ENCODE peak calls at places on chromosome X, in four cellular contexts. One of them, this sample, is unnamed.

GRCh38 chrX:48025561-48025960 is 18.8 kb downstream of the SPACA5 start:
- DNase-seq in CD8-positive, alpha-beta memory T cell: peak
- DNase-seq in GM23338: peak
- DNase-seq in kidney: no peak
- DNase-seq in this sample: peak

GRCh38 chrX:31921236-31921635 is 849.4 kb upstream of the FTHL17 start:
- DNase-seq in CD8-positive, alpha-beta memory T cell: no peak
- DNase-seq in kidney: no peak
- DNase-seq in GM23338: no peak
- DNase-seq in this sample: no peak

GRCh38 chrX:48854898-48855297 is 19.5 kb upstream of the PCSK1N start:
- DNase-seq in CD8-positive, alpha-beta memory T cell: no peak
- DNase-seq in GM23338: peak
- DNase-seq in kidney: no peak
- DNase-seq in this sample: no peak

GRCh38 chrX:95318882-95319281 is 1365.8 kb upstream of the DIAPH2 start:
- DNase-seq in CD8-positive, alpha-beta memory T cell: no peak
- DNase-seq in kidney: no peak
- DNase-seq in GM23338: peak
- DNase-seq in this sample: peak

GRCh38 chrX:74535211-74535621 is 79.2 kb downstream of the RLIM start:
- DNase-seq in CD8-positive, alpha-beta memory T cell: no peak
- DNase-seq in kidney: no peak
- DNase-seq in GM23338: peak
- DNase-seq in this sample: peak

GRCh38 chrX:67892391-67892790 is 348.6 kb downstream of the AR start:
- DNase-seq in GM23338: no peak
- DNase-seq in CD8-positive, alpha-beta memory T cell: no peak
- DNase-seq in kidney: no peak
- DNase-seq in this sample: no peak

GRCh38 chrX:153968255-153968654 is 3.4 kb downstream of the HCFC1 start:
- DNase-seq in CD8-positive, alpha-beta memory T cell: no peak
- DNase-seq in kidney: no peak
- DNase-seq in GM23338: no peak
- DNase-seq in this sample: no peak

GRCh38 chrX:136146614-136147319 is 566 bp upstream of the FHL1 start:
- DNase-seq in GM23338: peak
- DNase-seq in CD8-positive, alpha-beta memory T cell: peak
- DNase-seq in kidney: peak
- DNase-seq in this sample: peak

GRCh38 chrX:70046978-70047377 is 2.8 kb downstream of the AWAT2 start:
- DNase-seq in kidney: no peak
- DNase-seq in CD8-positive, alpha-beta memory T cell: no peak
- DNase-seq in GM23338: no peak
- DNase-seq in this sample: no peak

GRCh38 chrX:53089224-53089842 is 4.6 kb upstream of the KANTR start:
- DNase-seq in CD8-positive, alpha-beta memory T cell: peak
- DNase-seq in GM23338: peak
- DNase-seq in kidney: no peak
- DNase-seq in this sample: peak
- H3K4me3 ChIP-seq in CD8-positive, alpha-beta memory T cell: peak
- H3K4me3 ChIP-seq in GM23338: peak
- H3K4me3 ChIP-seq in kidney: peak
- H3K4me3 ChIP-seq in this sample: peak

GRCh38 chrX:8805974-8806373 is 4.8 kb upstream of the FAM9A start:
- DNase-seq in GM23338: no peak
- DNase-seq in kidney: no peak
- DNase-seq in CD8-positive, alpha-beta memory T cell: no peak
- DNase-seq in this sample: no peak

GRCh38 chrX:8801041-8801599 is at the start of gene FAM9A:
- DNase-seq in CD8-positive, alpha-beta memory T cell: no peak
- DNase-seq in GM23338: no peak
- DNase-seq in kidney: peak
- DNase-seq in this sample: peak

GRCh38 chrX:8808661-8809060 is 7.5 kb upstream of the FAM9A start:
- DNase-seq in GM23338: no peak
- DNase-seq in kidney: no peak
- DNase-seq in CD8-positive, alpha-beta memory T cell: no peak
- DNase-seq in this sample: no peak

DNA sequence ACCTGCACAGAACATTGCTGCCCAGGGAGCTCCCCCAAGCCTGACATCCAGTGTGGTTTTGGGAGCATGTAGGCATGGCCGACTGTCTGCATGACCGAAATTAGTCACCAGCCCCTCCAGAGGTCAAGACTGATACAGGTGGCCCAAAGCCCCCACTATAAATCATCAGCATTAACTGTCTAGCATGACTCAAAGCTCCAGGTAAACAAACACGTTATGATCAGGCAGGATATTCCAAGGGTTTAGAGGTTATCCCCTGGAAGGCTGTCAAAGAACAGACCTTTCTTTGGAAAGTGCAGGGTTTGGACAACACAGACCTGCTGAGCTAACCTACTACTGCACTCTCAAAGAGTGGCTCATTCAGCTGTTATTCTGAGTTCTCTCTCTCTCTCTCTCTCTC is 2.1 kb upstream of the FAM9A start:
- DNase-seq in kidney: no peak
- DNase-seq in GM23338: no peak
- DNase-seq in CD8-positive, alpha-beta memory T cell: no peak
- DNase-seq in this sample: no peak
- H3K4me3 ChIP-seq in kidney: no peak
- H3K4me3 ChIP-seq in GM23338: no peak
- H3K4me3 ChIP-seq in CD8-positive, alpha-beta memory T cell: no peak
- H3K4me3 ChIP-seq in this sample: no peak

GRCh38 chrX:63750846-63751245 is 34.2 kb downstream of the ARHGEF9 start:
- DNase-seq in CD8-positive, alpha-beta memory T cell: no peak
- DNase-seq in kidney: no peak
- DNase-seq in GM23338: peak
- DNase-seq in this sample: no peak

GRCh38 chrX:63754141-63754859 is 30.7 kb downstream of the ARHGEF9 start:
- DNase-seq in kidney: no peak
- DNase-seq in GM23338: no peak
- DNase-seq in CD8-positive, alpha-beta memory T cell: peak
- DNase-seq in this sample: no peak

GRCh38 chrX:63754860-63755579 is 30.0 kb downstream of the ARHGEF9 start:
- DNase-seq in GM23338: peak
- DNase-seq in kidney: peak
- DNase-seq in CD8-positive, alpha-beta memory T cell: peak
- DNase-seq in this sample: peak

GRCh38 chrX:63751481-63751880 is 33.5 kb downstream of the ARHGEF9 start:
- DNase-seq in kidney: no peak
- DNase-seq in CD8-positive, alpha-beta memory T cell: no peak
- DNase-seq in GM23338: no peak
- DNase-seq in this sample: no peak

DNA sequence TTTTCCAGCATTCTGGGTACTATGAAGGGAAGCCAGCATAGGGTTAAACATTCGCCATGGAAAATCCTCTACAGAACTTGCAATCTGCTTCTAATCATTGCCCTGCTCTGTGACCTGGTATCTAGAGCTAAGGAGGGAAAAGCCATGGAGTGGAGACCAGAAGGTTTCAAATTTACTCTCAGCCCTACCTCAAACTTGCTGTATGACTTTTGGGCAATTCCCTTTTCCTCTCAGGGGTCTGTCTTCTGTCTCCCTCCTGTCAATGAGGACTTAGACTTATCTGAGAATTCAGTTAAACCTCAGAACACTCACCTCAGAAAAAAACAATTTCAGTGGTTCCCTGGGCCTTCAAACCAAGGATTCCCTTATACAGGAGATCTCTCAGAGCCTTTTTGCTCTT is 29.1 kb downstream of the ARHGEF9 start:
- DNase-seq in kidney: no peak
- DNase-seq in GM23338: no peak
- DNase-seq in CD8-positive, alpha-beta memory T cell: no peak
- DNase-seq in this sample: no peak
- H3K4me3 ChIP-seq in kidney: peak
- H3K4me3 ChIP-seq in GM23338: peak
- H3K4me3 ChIP-seq in CD8-positive, alpha-beta memory T cell: no peak
- H3K4me3 ChIP-seq in this sample: no peak

GRCh38 chrX:140391313-140391712 is 113.6 kb downstream of the SOX3 start:
- DNase-seq in CD8-positive, alpha-beta memory T cell: no peak
- DNase-seq in kidney: no peak
- DNase-seq in GM23338: no peak
- DNase-seq in this sample: no peak

GRCh38 chrX:140389331-140389730 is 115.5 kb downstream of the SOX3 start:
- DNase-seq in kidney: no peak
- DNase-seq in GM23338: no peak
- DNase-seq in CD8-positive, alpha-beta memory T cell: no peak
- DNase-seq in this sample: no peak

GRCh38 chrX:140393507-140393906 is 111.4 kb downstream of the SOX3 start:
- DNase-seq in kidney: no peak
- DNase-seq in GM23338: no peak
- DNase-seq in CD8-positive, alpha-beta memory T cell: no peak
- DNase-seq in this sample: no peak
- H3K4me3 ChIP-seq in kidney: no peak
- H3K4me3 ChIP-seq in GM23338: no peak
- H3K4me3 ChIP-seq in CD8-positive, alpha-beta memory T cell: no peak
- H3K4me3 ChIP-seq in this sample: no peak

DNA sequence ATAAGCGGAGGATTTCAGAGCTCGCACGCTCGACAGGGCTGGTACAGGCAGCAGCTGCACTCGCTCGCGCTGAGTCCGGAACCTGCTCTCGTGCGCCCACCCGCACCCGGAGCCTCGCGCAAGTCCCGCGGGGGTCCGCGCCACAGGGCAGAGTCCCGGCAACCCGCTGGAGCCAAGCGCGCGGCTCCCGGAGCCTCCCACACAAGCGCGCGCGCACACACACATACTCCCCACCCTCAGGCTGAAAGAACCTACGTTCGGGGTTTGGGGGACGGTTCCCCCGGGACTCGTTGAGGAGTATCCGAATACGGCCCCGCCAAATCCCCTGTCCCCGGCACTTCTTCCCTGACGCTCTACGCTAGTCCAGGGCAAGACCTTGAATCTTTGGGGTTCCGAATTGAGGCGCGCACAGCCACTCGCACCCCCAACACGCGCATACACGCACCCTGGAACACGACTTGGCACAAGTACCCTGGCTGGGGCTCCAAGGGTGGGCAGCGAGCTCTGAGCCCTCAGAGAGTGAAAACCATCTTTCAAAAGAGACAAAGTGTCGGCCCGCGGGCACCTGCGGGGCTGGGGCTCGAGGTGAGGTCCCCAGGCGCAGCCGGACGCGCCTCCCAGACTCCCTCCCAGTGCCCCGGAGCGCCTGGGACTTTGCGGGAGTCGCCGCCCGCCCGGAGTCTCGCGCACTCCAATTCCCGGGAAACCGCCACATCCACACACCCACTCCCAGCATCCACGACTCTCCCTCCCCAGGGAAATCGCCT is 942 bp downstream of the ANOS1 start:
- DNase-seq in CD8-positive, alpha-beta memory T cell: no peak
- DNase-seq in GM23338: peak
- DNase-seq in kidney: no peak
- DNase-seq in this sample: peak
- H3K4me3 ChIP-seq in CD8-positive, alpha-beta memory T cell: no peak
- H3K4me3 ChIP-seq in GM23338: peak
- H3K4me3 ChIP-seq in kidney: peak
- H3K4me3 ChIP-seq in this sample: peak

DNA sequence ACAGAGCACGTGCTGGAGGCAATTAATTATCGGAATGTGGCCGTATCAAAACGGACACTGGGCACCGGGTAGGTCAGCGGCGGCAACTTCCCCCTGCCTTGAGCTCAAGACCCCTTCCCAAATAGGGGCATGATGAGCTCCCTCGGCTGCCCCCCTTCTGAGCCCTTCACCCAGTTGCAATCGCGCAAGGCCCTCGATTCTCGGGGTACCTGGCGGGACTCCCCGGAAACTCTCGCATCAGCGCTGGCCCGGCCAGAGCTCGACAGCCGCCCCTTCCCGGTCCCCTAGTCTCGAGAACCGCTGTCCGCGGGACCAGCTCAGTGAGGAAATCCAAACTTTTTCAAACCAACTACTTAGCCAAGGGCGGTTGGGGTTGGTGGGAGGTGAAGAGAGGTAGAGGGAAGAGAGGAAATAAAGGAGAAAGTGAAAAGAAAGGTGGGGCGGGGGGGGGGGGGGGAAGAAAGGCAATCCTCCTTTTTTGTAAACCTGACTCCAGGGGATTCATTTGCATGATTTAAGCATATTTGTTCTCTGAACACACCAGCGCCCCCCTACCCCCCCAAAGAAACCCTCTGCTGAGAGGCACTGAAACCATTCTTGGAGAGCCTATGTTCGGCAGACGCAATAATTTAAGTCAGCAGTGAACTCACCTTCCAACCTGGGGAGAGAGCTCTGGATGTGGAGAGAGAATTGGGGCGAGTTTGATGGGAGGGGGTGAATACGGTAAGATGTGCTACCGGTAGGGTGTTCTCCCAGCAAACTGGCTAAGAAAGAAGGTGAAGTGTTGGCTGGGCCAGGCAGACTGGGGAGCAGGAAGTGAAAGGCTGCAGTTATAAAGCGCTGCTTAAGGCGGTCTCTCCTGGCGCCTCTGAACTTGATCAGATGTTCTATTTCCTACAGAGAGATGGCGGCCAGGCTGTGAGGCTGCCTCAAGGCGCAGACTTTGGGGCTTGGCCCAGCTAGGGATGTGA is 2.0 kb upstream of the ZIC3 start:
- DNase-seq in GM23338: peak
- DNase-seq in CD8-positive, alpha-beta memory T cell: no peak
- DNase-seq in kidney: no peak
- DNase-seq in this sample: peak
- H3K4me3 ChIP-seq in GM23338: peak
- H3K4me3 ChIP-seq in CD8-positive, alpha-beta memory T cell: no peak
- H3K4me3 ChIP-seq in kidney: no peak
- H3K4me3 ChIP-seq in this sample: peak

DNA sequence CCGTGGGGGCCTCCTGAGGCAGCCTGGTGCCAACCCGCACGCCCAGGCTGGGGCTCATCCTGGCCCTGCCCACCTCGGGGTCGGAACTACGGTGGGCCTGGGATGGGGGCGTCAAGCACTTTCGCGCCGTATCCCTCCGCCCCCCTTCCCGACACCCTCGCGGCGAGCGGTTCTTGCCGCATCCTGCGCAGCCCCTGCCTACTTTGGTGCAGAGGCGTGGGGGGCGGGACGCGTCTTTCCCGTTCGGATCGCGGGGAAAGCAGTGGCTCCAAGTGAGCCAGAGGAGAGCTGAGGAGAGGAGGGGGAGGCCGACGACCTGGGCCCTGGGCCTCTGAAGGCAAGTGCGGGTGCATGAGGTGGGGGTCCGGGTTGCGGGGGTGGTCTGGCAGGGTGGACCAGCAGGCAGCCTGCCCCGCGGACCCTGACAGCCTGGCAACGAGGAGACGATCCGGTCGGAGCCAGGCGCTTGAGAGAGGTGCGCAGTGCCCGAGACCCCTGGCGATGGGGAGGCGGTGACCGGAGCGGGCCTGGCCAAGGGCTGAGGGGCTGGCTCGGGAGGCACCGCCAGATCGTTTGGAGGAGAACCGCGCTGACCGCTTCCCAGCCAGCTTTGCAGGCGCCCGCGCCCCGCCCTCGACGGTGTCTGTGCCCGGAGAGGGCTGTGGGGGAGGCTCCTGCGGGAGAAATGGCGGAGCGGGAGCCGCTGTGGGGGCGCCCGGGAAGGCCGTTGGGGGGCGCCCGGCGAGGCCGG is at the start of gene GPRASP2:
- DNase-seq in GM23338: peak
- DNase-seq in CD8-positive, alpha-beta memory T cell: peak
- DNase-seq in kidney: peak
- DNase-seq in this sample: peak
- H3K4me3 ChIP-seq in GM23338: peak
- H3K4me3 ChIP-seq in CD8-positive, alpha-beta memory T cell: peak
- H3K4me3 ChIP-seq in kidney: peak
- H3K4me3 ChIP-seq in this sample: peak